ENCODE peak calls at places on chromosomes 3 and 15, in eight cellular contexts. K is cardiac muscle cell, Q is pancreas, V is foreskin fibroblast, Z is AG10803, B is A549, O is fibroblast of lung, U is gastrocnemius medialis. N is an unnamed sample.

GRCh38 chr3:58173670-58174472 is 36.9 kb downstream of the DNASE1L3 start:
- DNase-seq in O (no peak), Q (peak; percentile 83), B (peak; percentile 69), K (peak; percentile 68), V (peak; percentile 55), U (no peak), Z (no peak), N (peak; percentile 36)

GRCh38 chr3:129016366-129016724 is 15.2 kb downstream of the EFCC1 start:
- DNase-seq in U (peak; percentile 27), K (no peak), Z (no peak), O (no peak), Q (no peak), V (no peak), B (no peak), N (no peak)

GRCh38 chr3:152331018-152331541 is 62.4 kb downstream of the MBNL1 start:
- DNase-seq in O (peak; percentile 85), K (no peak), Q (no peak), Z (peak; percentile 74), V (peak; percentile 81), U (no peak), B (peak; percentile 85), N (peak; percentile 90)

GRCh38 chr15:27989838-27990237 is 109.3 kb downstream of the OCA2 start:
- DNase-seq in V (no peak), Z (no peak), O (no peak), U (no peak), K (no peak), Q (no peak), B (no peak), N (no peak)

GRCh38 chr3:112811150-112811884 is 35.3 kb downstream of the CD200R1L start:
- DNase-seq in U (peak; percentile 19), K (peak; percentile 35), V (peak; percentile 82), B (no peak), O (peak; percentile 94), Q (no peak), Z (peak; percentile 98), N (peak; percentile 81)

GRCh38 chr15:78366342-78366741 is 26.2 kb downstream of the CRABP1 start:
- DNase-seq in Q (no peak), K (no peak), Z (no peak), B (no peak), U (no peak), V (no peak), O (no peak), N (no peak)

GRCh38 chr3:184805351-184806038 is 6.5 kb upstream of the VPS8 start:
- DNase-seq in Z (no peak), V (no peak), B (no peak), U (no peak), K (peak; percentile 80), Q (no peak), O (peak; percentile 15), N (no peak)

GRCh38 chr3:149771652-149772271 is 19.5 kb upstream of the COMMD2 start:
- DNase-seq in V (peak; percentile 68), O (peak; percentile 47), B (peak; percentile 43), K (peak; percentile 72), U (peak; percentile 15), Z (peak; percentile 33), Q (peak; percentile 21), N (peak; percentile 47)

GRCh38 chr3:177642482-177643163 is 445.3 kb upstream of the TBL1XR1 start:
- DNase-seq in V (no peak), O (no peak), K (no peak), Z (no peak), Q (no peak), U (no peak), B (no peak), N (no peak)

GRCh38 chr3:133211449-133211848 is 173.3 kb downstream of the TMEM108 start:
- DNase-seq in K (peak; percentile 45), O (no peak), B (no peak), Q (no peak), U (no peak), Z (no peak), V (no peak), N (no peak)

GRCh38 chr15:43749690-43750345 is 3.6 kb downstream of the PDIA3 start:
- DNase-seq in Q (no peak), K (no peak), O (no peak), V (no peak), B (no peak), U (no peak), Z (no peak), N (peak; percentile 16)

GRCh38 chr15:79738198-79738597 is 158.6 kb downstream of the MTHFS start:
- DNase-seq in V (no peak), K (peak; percentile 17), O (no peak), B (no peak), Z (no peak), U (no peak), Q (no peak), N (no peak)

GRCh38 chr3:45313743-45314403 is 74.5 kb upstream of the LARS2 start:
- DNase-seq in Z (no peak), K (no peak), O (no peak), Q (no peak), B (no peak), U (no peak), V (no peak), N (no peak)

GRCh38 chr15:48856947-48857346 is 21.0 kb upstream of the EID1 start:
- DNase-seq in Z (peak; percentile 47), U (no peak), V (peak; percentile 61), K (peak; percentile 30), B (no peak), Q (no peak), O (peak; percentile 45), N (no peak)

GRCh38 chr15:74937602-74938371 is at the start of gene COX5A:
- DNase-seq in O (peak; percentile 96), Z (peak; percentile 97), Q (peak; percentile 93), U (peak; percentile 96), B (peak; percentile 99), V (peak; percentile 99), K (peak; percentile 96), N (peak; percentile 96)
- H3K4me3 ChIP-seq in O (peak within 1 kb of the TSS; percentile 88), Z (peak within 1 kb of the TSS; percentile 78), Q (peak within 1 kb of the TSS; percentile 88), U (peak within 1 kb of the TSS; percentile 74), B (peak within 1 kb of the TSS; percentile 65), V (peak within 1 kb of the TSS; percentile 80), K (peak within 1 kb of the TSS; percentile 75), N (peak within 1 kb of the TSS; percentile 84)

GRCh38 chr3:176357891-176358290 is 839.4 kb downstream of the TBL1XR1 start:
- DNase-seq in U (no peak), V (no peak), B (no peak), Z (no peak), K (no peak), Q (no peak), O (no peak), N (no peak)

GRCh38 chr3:176354843-176355242 is 842.4 kb downstream of the TBL1XR1 start:
- DNase-seq in Z (no peak), K (no peak), U (no peak), B (no peak), O (no peak), Q (no peak), V (no peak), N (no peak)

GRCh38 chr3:176362191-176362731 is 835.0 kb downstream of the TBL1XR1 start:
- DNase-seq in B (no peak), U (no peak), K (peak; percentile 67), V (no peak), Z (no peak), Q (peak; percentile 12), O (no peak), N (no peak)

DNA sequence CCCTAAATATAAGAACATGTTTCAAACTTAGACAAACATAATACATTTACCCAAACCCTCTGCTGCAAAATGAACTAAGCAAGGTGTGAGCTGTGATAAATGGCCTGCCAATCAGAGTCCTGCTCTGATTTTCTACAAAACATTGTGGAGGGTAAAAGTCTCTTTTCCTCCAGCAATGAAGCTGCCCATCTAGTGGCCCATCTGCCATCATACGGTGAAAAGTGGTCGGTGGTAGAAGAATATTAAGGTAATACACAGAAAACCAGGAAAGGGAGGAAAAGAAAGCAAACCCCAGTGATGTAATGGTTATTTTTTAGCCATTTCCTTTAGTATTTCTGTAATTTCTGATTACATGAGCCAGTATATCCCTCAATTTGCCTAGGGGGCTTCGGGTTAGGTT is 838.1 kb downstream of the TBL1XR1 start:
- DNase-seq in K (no peak), Z (no peak), V (no peak), Q (no peak), B (no peak), U (no peak), O (no peak), N (no peak)
- TF ChIP-seq CTCF in K (no peak), Z (no peak), V (no peak), Q (no peak), B (no peak), U (no peak), O (no peak), N (no peak)

DNA sequence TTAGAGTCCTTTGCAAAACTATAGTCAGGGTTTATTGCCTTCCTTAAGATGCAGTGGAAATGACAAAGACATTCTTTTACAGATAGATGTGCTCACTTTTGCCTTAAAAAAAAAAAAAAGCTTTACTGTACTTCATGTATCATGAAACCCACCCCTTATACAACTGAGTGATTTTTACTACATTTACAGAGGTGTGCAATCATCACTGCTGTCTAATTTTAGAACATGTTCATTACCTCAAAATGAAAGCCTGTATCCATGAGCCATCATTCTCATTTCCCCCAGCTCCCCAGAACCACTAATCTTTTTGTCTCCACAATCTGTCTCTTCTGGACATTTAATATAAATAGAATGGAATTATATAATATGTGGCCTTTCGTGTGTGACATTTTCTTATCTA is 111.9 kb downstream of the NR1I2 start:
- DNase-seq in V (no peak), U (no peak), B (no peak), O (no peak), Q (no peak), Z (no peak), K (no peak), N (no peak)
- H3K4me3 ChIP-seq in V (no peak overlapping the region), U (no peak overlapping the region), B (no peak overlapping the region), O (no peak overlapping the region), Q (no peak overlapping the region), Z (no peak overlapping the region), K (no peak overlapping the region), N (no peak overlapping the region)

GRCh38 chr3:98991393-98991792 is 89.9 kb upstream of the DCBLD2 start:
- DNase-seq in Z (peak; percentile 20), Q (no peak), O (no peak), U (no peak), B (no peak), K (no peak), V (no peak), N (no peak)

GRCh38 chr3:98990657-98991056 is 89.2 kb upstream of the DCBLD2 start:
- DNase-seq in O (no peak), Z (no peak), B (no peak), Q (no peak), V (no peak), U (no peak), K (no peak), N (no peak)

GRCh38 chr3:98999675-99000074 is 98.2 kb upstream of the DCBLD2 start:
- DNase-seq in Z (no peak), V (no peak), O (no peak), B (no peak), K (no peak), Q (no peak), U (no peak), N (no peak)

DNA sequence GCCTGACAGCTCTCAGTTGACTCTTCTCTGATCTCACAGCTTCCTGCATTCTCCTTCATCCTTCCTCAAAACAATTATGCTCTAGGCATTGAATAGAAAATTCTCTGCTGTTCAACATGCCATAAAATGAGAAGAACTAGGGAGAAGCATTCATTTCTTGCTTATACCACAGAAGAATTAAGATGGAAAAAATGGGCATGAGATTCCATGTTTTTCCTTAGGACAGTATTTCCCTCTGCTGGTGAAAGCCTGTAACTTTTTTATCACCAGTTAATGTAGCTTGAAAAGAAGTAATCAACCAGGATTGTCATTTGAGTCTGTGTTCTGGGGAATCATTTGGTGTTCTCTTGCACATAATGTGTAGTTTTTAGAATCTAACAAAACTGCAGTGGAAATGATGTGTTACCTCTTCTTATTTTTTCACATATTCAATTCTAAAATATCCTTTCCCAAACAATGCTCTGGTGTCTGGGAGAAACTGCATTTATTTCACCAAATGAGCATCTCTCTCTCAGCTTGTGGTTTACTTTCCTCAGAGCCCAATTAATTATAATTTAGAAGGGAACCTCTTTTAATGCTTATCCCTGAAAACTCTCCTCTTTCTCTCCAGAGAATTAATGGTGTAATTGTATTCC is 92.8 kb upstream of the DCBLD2 start:
- DNase-seq in V (peak; percentile 76), K (peak; percentile 57), O (peak; percentile 86), B (peak; percentile 69), Q (no peak), U (no peak), Z (peak; percentile 70), N (peak; percentile 84)
- TF ChIP-seq CTCF in V (peak; percentile 58), K (peak; percentile 68), O (peak; percentile 46), B (peak; percentile 90), Q (peak; percentile 28), U (peak; percentile 56), Z (peak; percentile 83), N (peak; percentile 64)

N was measured in cardiac fibroblast.